ENCODE peak calls at places on chromosomes 13 and 19, in eight cellular contexts. K, J, W, C, H, N, E and U are unnamed samples.

GRCh38 chr13:95176611-95177259 is 124.5 kb downstream of the ABCC4 start:
- DNase-seq in K (peak), J (no peak), W (no peak), C (no peak), H (no peak), N (no peak), E (no peak), U (no peak)

GRCh38 chr19:29867984-29868383 is 56.2 kb downstream of the CCNE1 start:
- DNase-seq in K (no peak), J (no peak), W (no peak), C (no peak), H (no peak), N (no peak), E (no peak), U (no peak)

GRCh38 chr19:36573948-36574726 is 1.0 kb upstream of the ZNF529 start:
- DNase-seq in K (no peak), J (no peak), W (peak), C (no peak), H (no peak), N (peak), E (no peak), U (no peak)

GRCh38 chr13:50030315-50030714 is 15.1 kb downstream of the KCNRG start:
- DNase-seq in K (no peak), J (no peak), W (no peak), C (no peak), H (no peak), N (no peak), E (no peak), U (no peak)

GRCh38 chr19:43997631-43998290 is 5.0 kb upstream of the ZNF230 start:
- DNase-seq in K (no peak), J (no peak), W (no peak), C (no peak), H (no peak), N (peak), E (no peak), U (no peak)

GRCh38 chr19:34482380-34483250 is 1.1 kb downstream of the WTIP start:
- DNase-seq in K (no peak), J (no peak), W (no peak), C (peak), H (no peak), N (no peak), E (peak), U (peak)

GRCh38 chr19:10672529-10673150 is 18.5 kb downstream of the ILF3 start:
- DNase-seq in K (no peak), J (peak), W (no peak), C (no peak), H (no peak), N (no peak), E (no peak), U (no peak)

GRCh38 chr13:99968521-99969367 is 2.8 kb downstream of the ZIC5 start:
- DNase-seq in K (no peak), J (no peak), W (no peak), C (no peak), H (no peak), N (no peak), E (no peak), U (no peak)